ENCODE peak calls at places on chromosomes 2 and 18, in eight cellular contexts. N is BE2C, R is spleen, Q is Caco-2, L is thoracic aorta, B is mammary epithelial cell, X is lower lobe of right lung, O is lower leg skin. P is an unnamed sample.
A peak's percentile ranks its signal among the peaks of the same experiment; 100 is the strongest.

GRCh38 chr2:23268467-23269263 is 116.3 kb upstream of the KLHL29 start:
- DNase-seq in N (no peak), R (no peak), L (no peak), O (no peak), X (no peak), Q (no peak), B (no peak), P (no peak)

GRCh38 chr2:217953011-217953481 is 49.7 kb downstream of the TNS1 start:
- DNase-seq in X (peak; percentile 42), N (peak; percentile 14), R (peak; percentile 56), B (no peak), L (no peak), Q (peak; percentile 13), O (no peak), P (no peak)

GRCh38 chr2:205086689-205087088 is 541.4 kb downstream of the PARD3B start:
- DNase-seq in R (no peak), O (no peak), N (no peak), X (no peak), Q (no peak), B (no peak), L (no peak), P (no peak)

GRCh38 chr18:66900837-66901236 is 296.9 kb upstream of the CDH19 start:
- DNase-seq in Q (no peak), R (no peak), X (no peak), O (no peak), N (no peak), B (no peak), L (no peak), P (no peak)

GRCh38 chr18:39350916-39351315 is 1785.3 kb upstream of the CELF4 start:
- DNase-seq in N (no peak), X (no peak), B (no peak), Q (no peak), L (no peak), R (no peak), O (no peak), P (peak; percentile 32)

GRCh38 chr2:119983108-119983507 is 29.8 kb upstream of the EPB41L5 start:
- DNase-seq in Q (no peak), X (no peak), L (no peak), N (no peak), R (no peak), O (no peak), B (no peak), P (no peak)

GRCh38 chr2:195307751-195308150 is 349.3 kb upstream of the SLC39A10 start:
- DNase-seq in N (no peak), X (no peak), Q (peak; percentile 87), R (no peak), B (no peak), L (no peak), O (peak; percentile 62), P (no peak)

GRCh38 chr2:191347881-191348280 is 102.7 kb downstream of the MYO1B start:
- DNase-seq in R (no peak), Q (no peak), O (no peak), L (no peak), N (no peak), X (no peak), B (no peak), P (no peak)

GRCh38 chr2:40147360-40147759 is 304.5 kb downstream of the SLC8A1 start:
- DNase-seq in O (no peak), R (no peak), B (no peak), L (no peak), N (no peak), X (no peak), Q (no peak), P (no peak)

GRCh38 chr2:220703279-220703678 is 868.8 kb downstream of the EPHA4 start:
- DNase-seq in Q (no peak), L (no peak), X (no peak), N (no peak), B (peak; percentile 66), R (no peak), O (no peak), P (no peak)

GRCh38 chr18:14942275-14942674 is 194.3 kb downstream of the ANKRD30B start:
- DNase-seq in Q (no peak), L (no peak), N (no peak), X (no peak), R (no peak), B (no peak), O (peak; percentile 21), P (no peak)
- TF ChIP-seq CTCF in Q (no peak), L (no peak), N (no peak), X (no peak), R (no peak), B (no peak), O (no peak), P (no peak)

GRCh38 chr2:98517636-98518035 is 73.0 kb downstream of the INPP4A start:
- DNase-seq in Q (no peak), O (no peak), R (no peak), B (no peak), N (no peak), X (no peak), L (no peak), P (no peak)

GRCh38 chr2:98519851-98520250 is 75.2 kb downstream of the INPP4A start:
- DNase-seq in B (no peak), R (peak; percentile 54), L (no peak), N (no peak), X (no peak), O (no peak), Q (no peak), P (no peak)

GRCh38 chr2:98519156-98519555 is 74.5 kb downstream of the INPP4A start:
- DNase-seq in O (no peak), B (no peak), L (no peak), R (no peak), Q (no peak), N (no peak), X (no peak), P (no peak)

GRCh38 chr2:98515571-98515927 is 70.9 kb downstream of the INPP4A start:
- DNase-seq in B (no peak), O (no peak), R (peak; percentile 67), Q (no peak), X (no peak), L (no peak), N (no peak), P (no peak)

GRCh38 chr2:98518106-98518505 is 73.4 kb downstream of the INPP4A start:
- DNase-seq in O (no peak), N (no peak), L (no peak), Q (no peak), R (peak; percentile 81), X (no peak), B (no peak), P (no peak)
- TF ChIP-seq CTCF in O (no peak), N (peak; percentile 39), L (no peak), Q (peak; percentile 50), R (peak; percentile 72), X (peak; percentile 54), B (no peak), P (no peak)

DNA sequence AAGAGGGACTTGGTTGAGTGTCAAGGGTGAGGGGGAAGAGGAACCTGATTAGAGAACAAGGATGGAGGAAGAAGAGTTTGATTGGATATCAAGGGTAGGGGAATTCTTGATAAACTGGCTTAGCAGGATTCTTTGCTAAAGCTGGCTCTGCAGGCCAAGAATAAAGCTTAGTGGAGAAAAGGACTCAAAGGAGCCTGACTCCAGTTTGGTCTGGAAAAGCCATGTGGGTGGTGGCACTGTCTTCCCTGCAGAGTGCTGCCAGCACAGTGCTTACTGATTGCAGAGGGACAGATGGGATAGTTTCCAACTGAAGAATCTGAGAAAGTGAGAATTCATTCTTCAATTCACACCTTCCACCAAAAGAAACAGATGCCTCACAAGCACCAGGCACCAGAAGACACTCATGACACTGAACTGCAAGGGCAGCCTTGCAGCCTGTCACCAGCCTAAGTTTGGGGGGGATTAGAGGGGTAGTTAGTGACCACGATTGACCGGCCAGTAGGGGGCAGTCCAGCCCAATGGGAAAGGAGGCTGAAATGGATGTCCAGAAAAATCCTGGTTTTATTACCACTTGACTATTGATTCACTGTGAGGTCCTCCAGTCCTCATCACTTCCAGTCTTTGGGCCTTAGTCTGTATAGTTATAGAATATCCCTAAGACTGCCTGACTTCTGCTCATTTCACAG is 334.5 kb downstream of the SMAD2 start:
- DNase-seq in B (no peak), R (no peak), X (no peak), Q (no peak), O (peak; percentile 52), N (peak; percentile 32), L (no peak), P (peak; percentile 46)
- TF ChIP-seq CTCF in B (peak; percentile 41), R (no peak), X (peak; percentile 48), Q (no peak), O (no peak), N (peak; percentile 53), L (no peak), P (peak; percentile 66)

DNA sequence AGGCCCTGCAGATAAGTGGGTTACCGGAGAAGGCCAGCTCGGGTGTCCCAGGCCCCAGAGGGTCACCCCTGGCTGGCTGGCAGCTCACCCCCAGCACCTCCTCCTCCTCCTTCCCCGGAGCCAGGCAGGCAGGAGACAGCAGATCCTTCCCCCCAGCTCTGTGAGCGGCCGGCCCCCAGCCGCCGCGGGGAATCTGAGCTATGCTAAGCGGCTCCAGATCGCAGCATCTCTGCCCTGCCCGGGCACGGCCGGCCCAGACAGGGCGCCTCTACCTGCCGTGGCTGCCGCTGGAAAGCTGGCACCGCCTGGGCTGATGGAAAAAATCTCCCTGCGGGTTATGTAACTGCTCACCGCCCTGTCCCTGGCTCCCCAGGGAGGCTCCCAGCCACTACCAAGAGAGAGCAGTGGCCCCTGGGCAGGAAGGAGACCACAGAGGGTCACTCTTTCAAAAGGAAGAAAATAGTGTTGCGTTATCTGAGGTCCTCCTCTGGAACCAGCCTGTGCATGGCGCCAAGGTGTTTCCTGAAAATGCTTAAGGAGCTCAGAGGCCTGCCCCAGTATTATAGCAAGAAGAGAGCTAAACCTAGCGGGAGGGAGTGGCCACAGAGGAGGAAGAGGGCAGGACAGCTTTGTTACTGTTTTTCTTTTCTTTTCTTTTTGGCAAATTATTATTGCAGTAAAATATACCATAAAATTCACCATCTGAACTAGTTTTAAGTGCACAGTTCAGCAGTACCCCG is 179.0 kb downstream of the SMAD7 start:
- DNase-seq in Q (no peak), O (no peak), X (peak; percentile 47), B (peak; percentile 8), N (no peak), L (no peak), R (no peak), P (no peak)
- TF ChIP-seq CTCF in Q (no peak), O (no peak), X (no peak), B (no peak), N (no peak), L (no peak), R (no peak), P (no peak)

DNA sequence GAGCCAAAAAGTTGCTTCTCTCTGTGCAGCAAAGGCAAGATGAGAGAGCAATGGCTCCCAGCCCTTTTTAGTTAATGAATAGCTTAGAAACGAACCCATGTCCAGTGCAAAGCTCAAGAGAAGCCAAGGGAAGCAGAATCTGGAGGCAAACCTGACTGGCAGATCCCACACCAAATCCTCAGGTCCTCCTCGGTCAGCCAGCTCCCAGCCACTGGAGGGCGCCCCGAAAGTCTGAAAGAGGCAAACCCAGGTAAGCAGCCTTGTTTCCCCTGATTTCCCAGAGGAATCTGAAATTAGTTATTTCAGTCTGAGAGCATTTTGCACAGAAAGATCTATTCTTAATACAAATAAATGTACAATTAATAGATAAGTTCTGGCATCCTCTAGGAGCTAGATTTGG is 71.3 kb upstream of the PID1 start:
- DNase-seq in X (peak; percentile 60), B (peak; percentile 55), N (no peak), L (no peak), Q (peak; percentile 54), O (no peak), R (no peak), P (peak; percentile 60)
- TF ChIP-seq CTCF in X (peak; percentile 59), B (peak; percentile 69), N (no peak), L (peak; percentile 39), Q (peak; percentile 61), O (no peak), R (peak; percentile 25), P (peak; percentile 39)

GRCh38 chr18:11752116-11752911 is 63.2 kb downstream of the GNAL start:
- DNase-seq in R (no peak), O (no peak), X (no peak), L (no peak), B (no peak), Q (no peak), N (no peak), P (peak; percentile 60)
- TF ChIP-seq CTCF in R (no peak), O (no peak), X (no peak), L (no peak), B (no peak), Q (no peak), N (no peak), P (no peak)

P was measured in glutamatergic neuron.